ENCODE peak calls at places on chromosome 11, in four cellular contexts. N is gastrocnemius medialis; O is naive thymus-derived CD4-positive, alpha-beta T cell; L is tibial nerve. G is an unnamed sample.

GRCh38 chr11:103234974-103235373 is 125.7 kb downstream of the DYNC2H1 start:
- DNase-seq in N (no peak), O (no peak), L (no peak), G (no peak)

GRCh38 chr11:21520244-21520643 is 672.6 kb upstream of the ANO5 start:
- DNase-seq in N (no peak), O (no peak), L (no peak), G (no peak)

GRCh38 chr11:22471405-22471804 is 133.2 kb downstream of the SLC17A6 start:
- DNase-seq in N (no peak), O (no peak), L (no peak), G (no peak)

GRCh38 chr11:91296628-91297027 is 928.0 kb upstream of the FAT3 start:
- DNase-seq in N (no peak), O (no peak), L (no peak), G (no peak)

GRCh38 chr11:102413497-102413896 is 39.1 kb downstream of the TMEM123 start:
- DNase-seq in N (no peak), O (peak; percentile 45), L (no peak), G (no peak)

GRCh38 chr11:103541186-103541795 is 432.1 kb downstream of the DYNC2H1 start:
- DNase-seq in N (no peak), O (no peak), L (no peak), G (no peak)

GRCh38 chr11:75262961-75263852 is 22.6 kb downstream of the TPBGL start:
- DNase-seq in N (no peak), O (no peak), L (no peak), G (no peak)

GRCh38 chr11:28842716-28843115 is 734.5 kb downstream of the METTL15 start:
- DNase-seq in N (no peak), O (no peak), L (no peak), G (no peak)

GRCh38 chr11:70061734-70062133 is 16.4 kb upstream of the ANO1 start:
- DNase-seq in N (no peak), O (no peak), L (no peak), G (no peak)

GRCh38 chr11:128757886-128758612 is 64.2 kb downstream of the FLI1 start:
- DNase-seq in N (no peak), O (no peak), L (no peak), G (no peak)

GRCh38 chr11:35712533-35712932 is 50.0 kb downstream of the TRIM44 start:
- DNase-seq in N (no peak), O (no peak), L (no peak), G (no peak)

DNA sequence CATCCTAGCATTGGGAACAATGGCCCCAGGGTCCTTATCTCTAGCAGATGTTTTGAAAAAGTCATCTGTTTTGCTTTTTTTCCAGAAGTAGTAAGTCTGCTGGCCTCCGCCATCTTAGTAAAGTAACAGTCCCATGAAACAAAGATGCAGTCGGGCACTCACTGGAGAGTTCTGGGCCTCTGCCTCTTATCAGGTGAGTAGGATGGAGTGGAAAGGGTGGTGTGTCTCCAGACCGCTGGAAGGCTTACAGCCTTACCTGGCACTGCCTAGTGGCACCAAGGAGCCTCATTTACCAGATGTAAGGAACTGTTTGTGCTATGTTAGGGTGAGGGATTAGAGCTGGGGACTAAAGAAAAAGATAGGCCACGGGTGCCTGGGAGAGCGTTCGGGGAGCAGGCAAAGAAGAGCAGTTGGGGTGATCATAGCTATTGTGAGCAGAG is 299 bp downstream of the CD3E start:
- DNase-seq in N (no peak), O (no peak), L (no peak), G (no peak)
- H3K4me3 ChIP-seq in N (no peak overlapping the region), O (peak overlapping the region; percentile 88), L (no peak overlapping the region), G (no peak overlapping the region)

DNA sequence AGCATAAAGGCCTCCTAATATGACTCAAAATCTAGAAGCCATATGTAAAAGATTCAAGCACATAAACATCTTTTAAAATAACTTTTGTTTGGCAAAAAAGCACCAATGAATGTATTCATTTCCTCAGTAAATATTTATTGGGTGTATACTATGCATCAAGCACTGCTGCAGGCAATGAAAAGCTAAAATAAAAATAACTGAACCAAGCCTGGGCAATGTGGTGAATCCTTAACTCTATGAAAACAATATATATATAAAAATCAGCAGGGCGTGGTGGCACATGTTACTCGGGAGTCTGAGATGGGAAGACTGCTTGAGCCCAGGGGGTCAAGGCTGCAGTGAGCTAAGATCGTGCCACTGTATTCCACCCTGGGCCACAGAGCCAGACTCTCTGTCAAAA is 27.8 kb downstream of the PIK3C2A start:
- DNase-seq in N (no peak), O (no peak), L (no peak), G (no peak)
- H3K36me3 ChIP-seq in N (no peaks in the 10 kb centered on the region), O (no peaks in the 10 kb centered on the region), L (peaks cover 4% of the 10 kb centered on the region), G (peaks cover 2% of the 10 kb centered on the region)

GRCh38 chr11:27700351-27701261 is at the start of gene BDNF:
- DNase-seq in N (no peak), O (no peak), L (no peak), G (peak; percentile 13)

GRCh38 chr11:27699926-27700350 is 317 bp downstream of the BDNF start:
- DNase-seq in N (no peak), O (no peak), L (no peak), G (no peak)

GRCh38 chr11:27699242-27699925 is 871 bp downstream of the BDNF start:
- DNase-seq in N (no peak), O (no peak), L (no peak), G (peak; percentile 20)

GRCh38 chr11:27703453-27703852 is 3.2 kb upstream of the BDNF start:
- DNase-seq in N (no peak), O (no peak), L (no peak), G (no peak)

GRCh38 chr11:27701262-27702105 is 1.2 kb upstream of the BDNF start:
- DNase-seq in N (no peak), O (no peak), L (no peak), G (peak; percentile 63)
- H3K4me3 ChIP-seq in N (peak overlapping the region; percentile 58), O (peak overlapping the region; percentile 31), L (peak overlapping the region; percentile 51), G (peak overlapping the region; percentile 66)

DNA sequence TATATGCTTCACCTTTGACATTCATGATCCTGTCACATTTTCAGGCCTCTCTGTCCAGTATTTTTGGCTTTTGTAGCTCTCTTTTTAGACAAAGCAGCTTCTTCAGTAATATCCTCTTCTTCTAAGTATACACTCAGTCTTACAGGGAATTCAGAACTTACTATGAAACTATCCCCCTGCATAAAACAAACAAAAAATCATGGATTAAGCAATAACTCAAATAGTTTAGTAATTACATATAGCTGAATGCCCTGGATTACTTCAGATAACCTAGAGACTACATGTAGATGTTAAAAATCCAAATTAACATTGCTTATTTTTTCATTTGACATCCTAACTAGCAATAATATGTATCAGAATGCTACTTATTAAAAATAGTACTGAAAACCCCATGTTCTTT is 5.2 kb downstream of the TAF1D start:
- DNase-seq in N (no peak), O (no peak), L (no peak), G (no peak)
- H3K36me3 ChIP-seq in N (peaks cover 23% of the 10 kb centered on the region), O (peaks cover 48% of the 10 kb centered on the region), L (peaks cover 70% of the 10 kb centered on the region), G (peaks cover 95% of the 10 kb centered on the region)

DNA sequence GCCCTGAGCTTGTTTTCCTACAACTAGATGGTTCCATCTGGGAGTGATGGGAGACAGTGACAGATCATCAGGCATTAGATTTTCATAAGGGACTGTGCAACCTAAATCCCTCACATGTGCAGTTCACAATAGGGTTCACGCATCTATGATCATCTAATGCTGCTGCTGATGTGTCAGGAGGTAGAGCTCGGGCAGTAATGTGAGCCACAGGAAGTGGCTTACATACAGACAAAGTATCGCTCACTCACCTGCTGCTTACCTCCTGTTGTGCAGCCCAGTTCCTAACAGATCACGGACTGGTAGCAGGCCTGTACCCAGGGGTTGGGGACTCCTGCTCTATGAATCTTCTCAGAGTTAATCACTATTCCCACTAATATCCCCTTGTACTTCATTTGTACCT is 12.4 kb downstream of the AAMDC start:
- DNase-seq in N (no peak), O (no peak), L (no peak), G (no peak)
- H3K4me3 ChIP-seq in N (no peak overlapping the region), O (no peak overlapping the region), L (no peak overlapping the region), G (no peak overlapping the region)

DNA sequence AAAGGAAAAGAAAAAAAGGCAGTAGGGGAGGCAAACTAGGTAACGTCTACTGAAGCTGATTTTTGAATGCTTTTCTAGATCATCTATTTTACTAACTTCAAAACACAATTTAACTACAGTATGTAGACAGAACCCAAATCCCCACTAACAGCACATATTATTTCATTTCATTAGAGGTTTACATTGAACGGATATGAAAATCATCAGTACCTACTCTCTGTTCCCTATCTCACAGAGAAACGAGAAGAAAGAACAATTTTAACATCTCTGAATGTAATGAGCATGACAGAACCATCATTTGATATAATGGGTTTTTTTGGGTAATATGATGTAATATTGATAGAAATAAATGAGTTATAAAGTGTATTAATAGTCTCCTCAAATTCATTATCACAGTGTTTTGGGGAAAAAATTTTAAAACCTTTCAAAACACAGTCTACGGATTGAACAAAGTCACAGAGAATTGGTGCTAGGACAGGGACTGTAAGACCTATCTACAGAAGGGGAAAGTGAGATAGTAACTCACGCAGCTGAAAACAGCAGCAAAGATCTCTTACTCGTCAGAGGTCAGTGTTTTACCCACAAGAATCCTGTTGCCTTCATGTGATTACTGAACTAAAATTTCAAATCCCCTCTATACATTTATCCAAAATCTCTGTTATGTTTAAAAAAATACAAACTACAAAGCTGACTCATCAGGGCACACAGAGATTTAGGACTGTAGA is 77.3 kb downstream of the ZBTB44 start:
- DNase-seq in N (no peak), O (no peak), L (no peak), G (no peak)
- H3K36me3 ChIP-seq in N (no peaks in the 10 kb centered on the region), O (no peaks in the 10 kb centered on the region), L (peaks cover 43% of the 10 kb centered on the region), G (peaks cover 2% of the 10 kb centered on the region)

GRCh38 chr11:105719073-105719846 is 109.4 kb downstream of the GRIA4 start:
- DNase-seq in N (no peak), O (no peak), L (no peak), G (peak; percentile 1)
- H3K4me3 ChIP-seq in N (no peak overlapping the region), O (no peak overlapping the region), L (no peak overlapping the region), G (no peak overlapping the region)

GRCh38 chr11:118382954-118383353 is 18.5 kb upstream of the ATP5MG start:
- DNase-seq in N (no peak), O (no peak), L (no peak), G (no peak)
- H3K36me3 ChIP-seq in N (peaks cover 12% of the 10 kb centered on the region), O (peaks cover 84% of the 10 kb centered on the region), L (peaks cover 100% of the 10 kb centered on the region), G (peaks cover 23% of the 10 kb centered on the region)

GRCh38 chr11:46278387-46279173 is 1.1 kb downstream of the CREB3L1 start:
- DNase-seq in N (no peak), O (peak; percentile 6), L (no peak), G (no peak)
- H3K4me3 ChIP-seq in N (peak overlapping the region; percentile 50), O (no peak overlapping the region), L (peak overlapping the region; percentile 39), G (peak overlapping the region; percentile 33)

GRCh38 chr11:8204596-8204995 is 35.8 kb upstream of the RIC3 start:
- DNase-seq in N (no peak), O (no peak), L (no peak), G (no peak)

GRCh38 chr11:8203980-8204379 is 35.2 kb upstream of the RIC3 start:
- DNase-seq in N (no peak), O (no peak), L (no peak), G (no peak)

GRCh38 chr11:8206251-8207079 is 37.6 kb upstream of the RIC3 start:
- DNase-seq in N (no peak), O (no peak), L (no peak), G (peak; percentile 83)

GRCh38 chr11:8207080-8208000 is 38.5 kb upstream of the RIC3 start:
- DNase-seq in N (no peak), O (no peak), L (no peak), G (peak; percentile 25)

GRCh38 chr11:8205566-8205965 is 36.7 kb upstream of the RIC3 start:
- DNase-seq in N (no peak), O (no peak), L (no peak), G (no peak)
- H3K36me3 ChIP-seq in N (no peaks in the 10 kb centered on the region), O (no peaks in the 10 kb centered on the region), L (no peaks in the 10 kb centered on the region), G (no peaks in the 10 kb centered on the region)